ENCODE peak calls at places on chromosomes 11 and 22, in six cellular contexts. Y, T, Z, K, U and P are unnamed samples.

GRCh38 chr11:69463181-69463891 is 18.1 kb upstream of the LINC01488 start:
- DNase-seq in Y (peak; percentile 85), T (no peak), Z (peak; percentile 88), K (no peak), U (peak; percentile 85), P (peak; percentile 77)

GRCh38 chr11:9072790-9073189 is 18.6 kb downstream of the SCUBE2 start:
- DNase-seq in Y (no peak), T (no peak), Z (no peak), K (no peak), U (no peak), P (no peak)

GRCh38 chr11:2929880-2930704 is 872 bp upstream of the PHLDA2 start:
- DNase-seq in Y (peak; percentile 28), T (peak; percentile 52), Z (peak; percentile 63), K (peak; percentile 79), U (peak; percentile 53), P (peak; percentile 25)

GRCh38 chr11:57647368-57647767 is 2.3 kb downstream of the YPEL4 start:
- DNase-seq in Y (no peak), T (no peak), Z (no peak), K (no peak), U (peak; percentile 13), P (no peak)

GRCh38 chr11:70582886-70583641 is 184.7 kb downstream of the CTTN start:
- DNase-seq in Y (no peak), T (no peak), Z (no peak), K (no peak), U (no peak), P (no peak)

GRCh38 chr11:61138940-61139339 is 22.3 kb downstream of the VPS37C start:
- DNase-seq in Y (peak; percentile 86), T (no peak), Z (peak; percentile 51), K (no peak), U (peak; percentile 93), P (peak; percentile 89)

GRCh38 chr22:38305481-38306448 is 11.5 kb downstream of the CSNK1E start:
- DNase-seq in Y (no peak), T (no peak), Z (peak; percentile 57), K (peak; percentile 64), U (peak; percentile 51), P (peak; percentile 72)

GRCh38 chr22:45009881-45010531 is at the start of gene PHF21B:
- DNase-seq in Y (peak; percentile 13), T (peak; percentile 37), Z (peak; percentile 40), K (no peak), U (peak; percentile 18), P (peak; percentile 15)

GRCh38 chr11:1654388-1655167 is 25.0 kb downstream of the KRTAP5-5 start:
- DNase-seq in Y (no peak), T (no peak), Z (no peak), K (no peak), U (no peak), P (no peak)

GRCh38 chr11:87144266-87144665 is 106.5 kb downstream of the TMEM135 start:
- DNase-seq in Y (no peak), T (no peak), Z (no peak), K (no peak), U (no peak), P (no peak)

GRCh38 chr11:134407321-134407828 is 4.7 kb downstream of the B3GAT1 start:
- DNase-seq in Y (no peak), T (peak; percentile 86), Z (no peak), K (no peak), U (no peak), P (no peak)
- H3K4me3 ChIP-seq in Y (no peak overlapping the region), T (no peak overlapping the region), Z (no peak overlapping the region), K (no peak overlapping the region), U (no peak overlapping the region), P (no peak overlapping the region)

DNA sequence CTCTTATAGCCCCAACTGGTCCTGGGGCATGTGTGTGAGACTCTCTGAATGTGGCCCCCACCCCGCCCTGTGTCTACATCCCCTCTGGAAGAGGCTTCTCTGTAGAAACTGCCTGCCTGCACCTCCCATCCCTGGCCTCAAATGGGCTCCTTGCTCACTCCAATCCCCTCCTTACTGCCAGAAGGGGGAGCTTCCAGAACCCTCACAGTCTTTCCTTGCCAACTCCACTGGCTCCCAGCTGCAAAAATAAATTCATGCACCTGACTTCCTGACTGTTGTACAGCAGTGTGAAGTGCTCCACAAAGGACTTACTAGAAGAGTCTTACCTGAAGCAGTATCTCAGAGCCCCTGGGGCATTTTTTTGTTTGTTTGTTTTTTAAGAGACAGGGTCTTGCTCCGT is 15.2 kb upstream of the SERPIND1 start:
- DNase-seq in Y (no peak), T (no peak), Z (no peak), K (no peak), U (no peak), P (no peak)
- TF ChIP-seq CTCF in Y (no peak), T (no peak), Z (no peak), K (no peak), U (peak; percentile 13), P (no peak)

GRCh38 chr11:128587415-128587814 is at the start of gene ETS1:
- DNase-seq in Y (no peak), T (peak; percentile 44), Z (peak; percentile 27), K (no peak), U (peak; percentile 32), P (no peak)
- H3K4me3 ChIP-seq in Y (no peak within 1 kb of the TSS), T (peak within 1 kb of the TSS; percentile 11), Z (peak within 1 kb of the TSS; percentile 32), K (no peak within 1 kb of the TSS), U (no peak within 1 kb of the TSS), P (peak within 1 kb of the TSS; percentile 1)

DNA sequence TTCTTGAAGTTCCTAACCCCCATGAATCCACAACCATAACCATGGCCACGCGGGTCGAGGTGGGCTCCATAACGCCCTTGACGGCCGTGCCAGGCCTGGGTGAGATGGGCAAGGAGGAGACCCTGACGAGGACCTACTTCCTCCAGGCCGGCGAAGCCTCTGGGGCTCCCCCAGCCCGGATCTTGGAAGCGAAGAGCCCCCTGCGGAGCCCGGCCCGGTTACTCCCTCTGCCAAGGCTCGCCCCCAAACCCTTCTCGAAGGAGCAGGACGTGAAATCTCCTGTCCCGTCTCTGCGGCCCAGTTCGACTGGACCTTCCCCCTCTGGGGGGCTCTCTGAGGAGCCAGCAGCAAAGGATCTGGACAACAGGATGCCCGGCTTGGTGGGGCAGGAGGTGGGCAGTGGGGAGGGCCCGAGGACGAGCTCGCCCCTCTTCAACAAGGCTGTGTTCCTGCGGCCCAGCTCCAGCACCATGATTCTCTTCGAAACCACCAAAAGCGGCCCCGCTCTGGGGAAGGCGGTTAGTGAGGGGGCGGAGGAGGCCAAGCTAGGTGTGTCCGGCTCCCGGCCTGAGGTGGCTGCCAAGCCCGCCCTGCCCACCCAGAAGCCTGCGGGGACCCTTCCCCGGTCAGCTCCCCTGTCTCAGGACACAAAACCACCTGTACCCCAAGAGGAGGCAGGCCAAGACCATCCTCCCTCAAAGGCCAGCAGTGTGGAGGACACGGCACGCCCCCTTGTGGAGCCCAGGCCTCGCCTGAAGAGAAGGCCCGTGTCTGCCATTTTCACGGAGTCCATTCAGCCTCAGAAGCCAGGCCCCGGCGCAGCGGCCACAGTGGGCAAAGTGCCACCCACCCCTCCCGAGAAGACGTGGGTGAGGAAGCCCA is 75.7 kb downstream of the KIAA1671 start:
- DNase-seq in Y (no peak), T (no peak), Z (no peak), K (peak; percentile 52), U (peak; percentile 39), P (peak; percentile 31)
- TF ChIP-seq CTCF in Y (peak; percentile 27), T (peak; percentile 9), Z (no peak), K (peak; percentile 34), U (peak; percentile 67), P (peak; percentile 64)

DNA sequence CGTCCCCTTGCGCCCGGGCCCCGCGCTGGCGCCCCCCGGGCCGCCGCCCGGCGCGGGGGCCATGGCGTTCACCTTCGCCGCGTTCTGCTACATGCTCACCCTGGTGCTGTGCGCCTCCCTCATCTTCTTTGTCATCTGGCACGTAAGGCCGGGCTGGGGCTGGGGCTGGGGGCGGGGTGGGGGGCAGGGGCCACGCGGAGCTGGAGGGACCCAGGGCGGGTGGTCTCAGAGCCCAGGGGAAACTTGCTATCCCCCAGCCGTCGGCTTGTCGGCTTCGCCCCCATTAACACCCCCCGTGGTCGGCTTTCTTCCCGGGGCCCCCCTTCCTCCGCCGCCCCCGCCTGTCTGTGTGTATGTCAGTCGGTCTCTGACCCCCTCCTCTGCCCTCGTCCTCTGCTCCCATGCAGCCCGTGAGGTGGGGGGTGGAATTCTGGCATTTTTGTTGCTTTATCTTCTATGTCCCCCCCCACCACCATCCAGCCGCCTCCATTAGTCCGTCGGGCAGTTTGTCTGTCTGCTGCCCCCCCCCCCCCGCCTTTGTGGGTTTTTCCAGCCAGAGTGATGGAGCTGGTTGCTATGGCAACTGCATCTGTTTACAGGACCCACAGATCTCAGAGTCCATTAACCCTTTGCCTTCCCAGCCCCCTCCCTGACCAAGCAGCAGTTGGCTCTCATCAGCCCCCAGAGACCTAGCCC is 569 bp downstream of the CNIH2 start:
- DNase-seq in Y (peak; percentile 20), T (no peak), Z (no peak), K (no peak), U (peak; percentile 15), P (no peak)
- H3K4me3 ChIP-seq in Y (no peak overlapping the region), T (peak overlapping the region; percentile 26), Z (no peak overlapping the region), K (no peak overlapping the region), U (no peak overlapping the region), P (peak overlapping the region; percentile 13)

DNA sequence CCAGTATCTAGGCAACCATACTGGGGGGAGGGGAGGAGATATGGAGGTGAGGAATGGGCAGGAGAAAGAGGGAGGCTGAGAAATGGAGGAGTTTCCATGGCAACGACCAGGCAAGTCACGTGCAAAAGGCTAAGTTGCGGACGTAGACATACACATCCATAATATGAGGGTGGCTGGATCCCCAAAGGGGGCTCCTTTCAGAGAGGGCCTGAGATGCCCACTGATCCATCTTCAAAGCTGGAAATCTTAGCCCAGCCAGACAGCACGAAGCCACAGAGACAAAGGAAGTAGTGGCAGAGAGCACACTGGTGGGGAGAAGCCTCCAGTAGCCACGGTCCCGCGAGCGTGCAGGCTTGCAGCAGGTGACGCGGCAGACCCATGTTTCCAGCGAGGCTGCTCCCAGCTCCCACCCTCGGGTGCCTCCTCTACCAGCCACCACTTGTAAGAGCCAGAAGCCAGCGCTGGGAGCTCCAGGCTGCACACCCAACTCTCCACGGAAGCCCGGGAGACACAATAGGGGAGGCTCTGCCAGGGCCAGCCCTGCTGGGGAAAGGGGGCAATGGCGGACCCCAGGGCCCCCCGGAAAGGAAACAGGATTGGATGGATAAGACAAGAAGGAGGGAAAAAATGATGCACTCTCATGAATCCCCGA is 935 bp downstream of the FXYD6 start:
- DNase-seq in Y (no peak), T (no peak), Z (no peak), K (no peak), U (no peak), P (no peak)
- TF ChIP-seq CTCF in Y (no peak), T (no peak), Z (no peak), K (no peak), U (no peak), P (no peak)

DNA sequence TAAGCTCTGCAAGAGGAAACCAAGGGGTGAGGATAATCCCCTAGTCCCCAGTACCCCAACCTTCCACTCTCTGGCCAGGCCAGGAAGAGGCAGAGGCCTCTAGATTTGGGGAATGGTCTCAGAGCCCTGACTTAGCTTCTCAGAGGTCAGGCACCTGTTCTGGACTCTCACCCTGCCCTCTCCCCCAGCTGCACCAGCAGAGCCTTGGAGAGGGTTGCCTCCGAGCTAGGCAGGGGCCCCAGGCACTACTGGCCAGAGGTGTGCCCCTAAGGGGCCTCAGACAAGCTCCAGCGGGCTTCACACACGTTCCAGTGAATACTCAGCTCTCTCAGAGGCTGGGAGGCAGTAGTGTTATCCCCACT is 8.0 kb downstream of the FREY1 start:
- DNase-seq in Y (no peak), T (no peak), Z (no peak), K (no peak), U (no peak), P (no peak)
- H3K4me3 ChIP-seq in Y (peak overlapping the region; percentile 54), T (peak overlapping the region; percentile 63), Z (peak overlapping the region; percentile 69), K (no peak overlapping the region), U (peak overlapping the region; percentile 34), P (peak overlapping the region; percentile 71)